ENCODE peak calls at places on chromosomes 3 and 15, in seven cellular contexts. F, N, D, Q, P, U and K are unnamed samples. For H3K4me1, the result is how much of the 10 kb centered on the place peaks cover.

GRCh38 chr3:150309557-150309956 is 98.5 kb upstream of the TSC22D2 start:
- DNase-seq in F (no peak), N (peak), D (no peak), Q (no peak), P (peak), U (peak), K (no peak)

GRCh38 chr15:57297630-57298029 is 78.7 kb upstream of the CGNL1 start:
- DNase-seq in F (no peak), N (no peak), D (no peak), Q (no peak), P (no peak), U (no peak), K (no peak)

GRCh38 chr3:88189361-88189810 is 39.6 kb downstream of the C3orf38 start:
- DNase-seq in F (no peak), N (no peak), D (no peak), Q (peak), P (no peak), U (no peak), K (no peak)

GRCh38 chr3:97705739-97706138 is 58.8 kb upstream of the ARL6 start:
- DNase-seq in F (no peak), N (no peak), D (no peak), Q (no peak), P (no peak), U (no peak), K (no peak)

GRCh38 chr3:88812576-88812975 is 294.8 kb upstream of the EPHA3 start:
- DNase-seq in F (no peak), N (no peak), D (no peak), Q (no peak), P (no peak), U (no peak), K (no peak)

GRCh38 chr3:118597184-118597583 is 437.5 kb downstream of the IGSF11 start:
- DNase-seq in F (no peak), N (no peak), D (no peak), Q (no peak), P (no peak), U (no peak), K (no peak)

GRCh38 chr3:45509038-45509767 is 85.3 kb upstream of the LIMD1 start:
- DNase-seq in F (peak), N (peak), D (no peak), Q (no peak), P (peak), U (peak), K (no peak)

GRCh38 chr3:183490653-183491052 is 62.2 kb upstream of the MCF2L2 start:
- DNase-seq in F (peak), N (no peak), D (no peak), Q (peak), P (no peak), U (peak), K (peak)

GRCh38 chr3:69080233-69080644 is at the start of gene UBA3:
- DNase-seq in F (peak), N (peak), D (peak), Q (peak), P (no peak), U (peak), K (peak)

GRCh38 chr3:143171141-143171651 is 51.6 kb downstream of the CHST2 start:
- DNase-seq in F (peak), N (peak), D (no peak), Q (no peak), P (no peak), U (peak), K (no peak)

GRCh38 chr3:105763674-105764036 is 105.2 kb downstream of the CBLB start:
- DNase-seq in F (no peak), N (no peak), D (no peak), Q (no peak), P (no peak), U (no peak), K (no peak)

GRCh38 chr3:194714122-194714425 is 28.4 kb downstream of the FAM43A start:
- DNase-seq in F (no peak), N (no peak), D (no peak), Q (no peak), P (no peak), U (no peak), K (no peak)

GRCh38 chr15:66729339-66729951 is 27.4 kb downstream of the SMAD6 start:
- DNase-seq in F (no peak), N (no peak), D (no peak), Q (no peak), P (no peak), U (no peak), K (no peak)

DNA sequence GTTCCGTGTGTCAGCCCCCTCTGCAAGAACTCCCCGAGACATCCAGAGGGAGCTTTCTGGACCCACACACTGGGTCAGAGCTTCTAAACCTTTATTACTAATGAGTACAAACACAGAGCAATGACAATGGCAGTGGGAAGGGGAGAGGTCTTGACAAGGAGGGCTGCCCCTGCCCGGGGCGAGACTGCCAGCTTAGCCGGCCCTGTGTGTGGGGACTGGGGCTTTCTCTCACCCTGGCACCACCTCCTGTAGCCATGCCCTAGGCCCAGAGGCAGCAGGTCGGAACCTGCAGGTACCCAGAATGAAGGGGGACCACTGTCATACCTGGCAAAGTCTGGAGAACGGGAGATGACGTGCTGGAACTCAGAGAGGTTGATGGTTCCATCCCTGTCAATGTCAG is 3.1 kb downstream of the CIB1 start:
- DNase-seq in F (no peak), N (no peak), D (no peak), Q (no peak), P (no peak), U (no peak), K (no peak)
- H3K4me1 ChIP-seq in F (under half), N (under half), D (under half), Q (under half), P (under half), U (under half), K (under half)

GRCh38 chr3:147392083-147392916 is 14.0 kb downstream of the ZIC4 start:
- DNase-seq in F (no peak), N (no peak), D (peak), Q (no peak), P (no peak), U (no peak), K (no peak)
- TF ChIP-seq EZH2 in F (no peak), N (peak), D (peak), Q (no peak), P (peak), U (peak), K (no peak)

DNA sequence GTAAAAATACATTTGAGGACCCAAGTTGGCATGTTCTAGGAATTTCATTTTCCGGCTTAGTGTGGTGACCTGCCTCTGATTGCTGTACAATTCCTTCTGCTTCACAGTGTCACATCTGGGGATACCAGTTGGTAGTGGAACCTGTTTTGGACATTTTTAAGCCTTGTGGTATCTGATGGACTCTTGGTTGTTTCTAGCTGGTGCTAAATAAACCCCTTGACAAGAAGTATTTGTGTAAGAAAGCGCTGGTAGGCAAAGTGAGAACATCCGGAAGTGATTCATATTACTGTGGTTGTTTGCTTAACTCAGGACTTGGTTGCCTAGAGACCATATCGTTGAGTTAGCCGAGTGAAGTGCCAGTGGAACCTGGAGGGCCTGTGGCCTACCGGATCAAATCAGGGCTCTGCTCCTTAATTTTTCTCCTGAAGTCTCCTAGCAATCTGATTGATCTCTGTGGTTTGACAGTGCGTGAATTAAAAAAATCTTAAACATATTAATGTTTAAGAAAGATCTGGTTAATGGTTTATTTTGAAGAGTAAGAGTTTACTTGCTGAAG is 12.8 kb downstream of the IQGAP1 start:
- DNase-seq in F (peak), N (peak), D (peak), Q (peak), P (peak), U (peak), K (peak)
- H3K4me1 ChIP-seq in F (under half), N (under half), D (under half), Q (under half), P (half or more), U (under half), K (half or more)

DNA sequence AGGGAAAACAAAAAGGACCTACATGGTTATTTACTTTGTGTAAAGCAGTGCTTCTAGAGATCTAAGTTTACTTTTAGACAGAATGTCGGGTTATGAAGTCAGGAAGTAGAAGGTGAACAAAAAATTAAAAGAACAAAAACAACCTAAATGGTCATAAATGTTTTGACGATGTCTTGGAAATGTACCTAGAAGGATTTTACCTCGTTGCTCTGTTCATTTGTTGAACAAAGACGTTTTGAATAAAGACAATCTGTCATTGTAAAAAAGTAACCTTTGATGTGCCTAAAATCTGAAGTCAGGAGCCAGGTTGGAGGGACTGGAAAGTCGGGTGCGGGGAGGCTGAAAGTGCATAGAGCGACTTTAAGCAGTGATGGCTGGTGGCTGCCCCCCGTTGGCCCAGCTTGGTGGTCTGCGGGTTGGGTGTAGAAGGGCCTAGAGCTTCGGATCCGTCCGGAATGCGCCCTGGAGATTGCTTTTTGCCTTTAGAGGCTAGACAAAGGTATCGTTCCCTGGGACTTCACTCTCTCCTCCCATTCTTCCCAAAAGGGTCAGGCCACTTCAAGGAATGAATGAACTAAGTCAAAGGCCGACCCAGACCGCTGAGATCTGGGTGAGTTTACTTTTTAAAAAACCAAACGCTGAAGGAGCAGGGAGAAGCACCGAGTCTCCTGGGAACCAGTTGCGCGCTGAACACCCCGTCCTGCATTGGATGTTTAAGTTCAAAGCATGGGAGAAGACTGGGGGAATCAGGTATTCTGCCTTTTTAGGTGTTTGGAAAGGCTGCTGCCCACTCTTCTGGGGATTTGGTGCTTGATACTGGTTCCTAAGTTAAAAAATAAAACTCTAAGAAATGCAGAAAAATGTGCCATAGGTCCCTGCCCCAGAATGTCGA is 2.2 kb downstream of the SOX14 start:
- DNase-seq in F (no peak), N (no peak), D (peak), Q (no peak), P (no peak), U (no peak), K (no peak)
- TF ChIP-seq EZH2 in F (no peak), N (peak), D (peak), Q (no peak), P (peak), U (peak), K (no peak)

DNA sequence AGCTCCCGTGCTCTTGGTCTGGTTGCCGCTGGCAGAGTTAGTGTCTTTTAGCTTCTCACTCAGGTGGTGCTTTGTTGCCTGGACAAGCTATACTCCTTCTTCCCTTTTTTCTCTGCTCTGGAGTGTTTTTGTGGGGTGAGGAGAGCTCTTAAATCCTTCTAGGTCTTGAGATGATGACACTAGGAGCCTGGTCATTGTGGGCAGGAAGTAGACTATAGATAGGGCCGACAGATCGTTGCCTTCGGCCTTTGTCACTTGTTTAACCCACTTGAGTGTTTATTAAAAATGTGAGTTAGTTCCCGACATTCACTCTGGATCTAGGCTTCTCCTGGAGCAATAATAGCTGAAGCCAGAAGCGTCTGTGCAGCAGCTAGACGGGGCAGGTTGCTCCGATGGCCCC is 93.9 kb downstream of the SLCO3A1 start:
- DNase-seq in F (no peak), N (no peak), D (no peak), Q (no peak), P (no peak), U (peak), K (peak)
- H3K4me1 ChIP-seq in F (under half), N (under half), D (under half), Q (under half), P (half or more), U (half or more), K (half or more)

GRCh38 chr3:187737401-187738088 is 7.7 kb downstream of the BCL6 start:
- DNase-seq in F (peak), N (peak), D (peak), Q (no peak), P (no peak), U (peak), K (no peak)
- TF ChIP-seq EZH2 in F (no peak), N (no peak), D (peak), Q (no peak), P (no peak), U (no peak), K (no peak)